ENCODE peak calls at places on chromosomes 12 and 14, in seven cellular contexts. J, X, B, Y, G, V and E are unnamed samples.

GRCh38 chr14:105065280-105066228 is at the start of gene GPR132:
- DNase-seq in V (no peak), Y (no peak), B (peak), X (no peak), G (peak), J (no peak), E (no peak)

GRCh38 chr12:32437095-32437515 is 37.7 kb downstream of the FGD4 start:
- DNase-seq in X (peak), J (no peak), G (no peak), V (peak), Y (peak), B (peak), E (peak)

GRCh38 chr12:113003631-113004030 is 25.3 kb downstream of the OAS2 start:
- DNase-seq in B (no peak), J (no peak), X (no peak), V (no peak), G (no peak), Y (no peak), E (no peak)

GRCh38 chr12:88870000-88870737 is 289.9 kb upstream of the KITLG start:
- DNase-seq in X (peak), V (no peak), J (no peak), B (no peak), Y (no peak), G (no peak), E (no peak)

GRCh38 chr12:96908170-96908675 is 1.2 kb downstream of the NEDD1 start:
- DNase-seq in V (peak), B (no peak), Y (no peak), X (no peak), J (no peak), G (no peak), E (no peak)

GRCh38 chr12:96255077-96255476 is 60.9 kb downstream of the ELK3 start:
- DNase-seq in G (no peak), X (peak), V (no peak), J (no peak), Y (peak), B (no peak), E (no peak)

GRCh38 chr14:92492261-92492660 is 21.3 kb upstream of the RIN3 start:
- DNase-seq in V (no peak), Y (no peak), B (no peak), J (no peak), G (no peak), X (peak), E (no peak)

GRCh38 chr12:69779928-69780327 is 41.3 kb downstream of the RAB3IP start:
- DNase-seq in B (no peak), Y (peak), J (no peak), V (no peak), X (peak), G (no peak), E (peak)

GRCh38 chr14:71202881-71203280 is 295.6 kb downstream of the PCNX1 start:
- DNase-seq in V (no peak), G (no peak), X (peak), B (no peak), Y (peak), J (no peak), E (no peak)

GRCh38 chr12:45050751-45051489 is at the start of gene DBX2:
- DNase-seq in B (peak), G (no peak), J (no peak), X (peak), Y (peak), V (no peak), E (no peak)

GRCh38 chr14:57930241-57930975 is 64.5 kb upstream of the SLC35F4 start:
- DNase-seq in G (no peak), X (no peak), J (no peak), B (no peak), V (no peak), Y (no peak), E (no peak)

GRCh38 chr12:89085421-89085820 is 266.9 kb downstream of the DUSP6 start:
- DNase-seq in G (no peak), B (no peak), X (no peak), V (no peak), Y (no peak), J (no peak), E (no peak)

GRCh38 chr14:22065372-22065771 is 391.8 kb upstream of the OR4E1 start:
- DNase-seq in Y (no peak), G (no peak), J (no peak), X (no peak), B (no peak), V (no peak), E (no peak)

GRCh38 chr14:31880935-31881334 is 196.2 kb upstream of the ARHGAP5 start:
- DNase-seq in J (no peak), Y (peak), X (peak), G (no peak), B (peak), V (peak), E (peak)

GRCh38 chr12:48119078-48119833 is at the start of gene PFKM:
- DNase-seq in G (peak), X (peak), Y (peak), V (peak), B (peak), J (peak), E (peak)

GRCh38 chr12:130044991-130045621 is 117.2 kb upstream of the FZD10 start:
- DNase-seq in B (peak), J (no peak), G (no peak), V (no peak), Y (no peak), X (no peak), E (no peak)

GRCh38 chr12:25734529-25735180 is 181.6 kb upstream of the LMNTD1 start:
- DNase-seq in J (no peak), B (no peak), G (no peak), X (no peak), Y (no peak), V (no peak), E (no peak)

GRCh38 chr12:117084405-117085317 is 14.6 kb downstream of the TESC start:
- DNase-seq in J (no peak), X (no peak), G (no peak), B (no peak), Y (no peak), V (no peak), E (no peak)

GRCh38 chr12:19707948-19708409 is 268.7 kb downstream of the AEBP2 start:
- DNase-seq in V (no peak), J (no peak), B (no peak), X (no peak), G (no peak), Y (no peak), E (peak)